ENCODE peak calls at places on chromosomes 13 and 19, in six cellular contexts. J is PC-9, H is MM.1S, L is progenitor cell of endocrine pancreas, T is left lung, O is A549. W is an unnamed sample.

GRCh38 chr19:21593008-21593427 is 87.6 kb downstream of the ZNF429 start:
- DNase-seq in H (no peak), O (no peak), T (no peak), J (no peak), L (no peak), W (no peak)

GRCh38 chr13:40401911-40402776 is 264.3 kb downstream of the FOXO1 start:
- DNase-seq in L (no peak), J (peak), T (peak), H (no peak), O (peak), W (peak)

GRCh38 chr19:34452671-34453253 is 24.6 kb downstream of the UBA2 start:
- DNase-seq in H (no peak), L (no peak), T (no peak), O (no peak), J (no peak), W (peak)

GRCh38 chr19:7391218-7391670 is 42.5 kb downstream of the ARHGEF18 start:
- DNase-seq in H (no peak), T (no peak), O (peak), L (no peak), J (peak), W (peak)

GRCh38 chr13:99988469-99989375 is 7.1 kb downstream of the ZIC2 start:
- DNase-seq in L (no peak), J (no peak), O (no peak), T (no peak), H (no peak), W (no peak)

GRCh38 chr13:103839460-103839859 is 773.2 kb upstream of the SLC10A2 start:
- DNase-seq in J (no peak), H (no peak), L (no peak), T (no peak), O (no peak), W (no peak)

GRCh38 chr13:65592757-65593156 is 1637.4 kb downstream of the PCDH9 start:
- DNase-seq in O (no peak), L (no peak), J (no peak), H (no peak), T (no peak), W (peak)

GRCh38 chr13:30884543-30884942 is 21.5 kb upstream of the MEDAG start:
- DNase-seq in T (no peak), L (no peak), J (no peak), H (no peak), O (no peak), W (no peak)

GRCh38 chr13:63081400-63082014 is 1665.9 kb upstream of the PCDH20 start:
- DNase-seq in J (no peak), L (no peak), O (no peak), T (no peak), H (no peak), W (no peak)

GRCh38 chr13:41985788-41986508 is 25.0 kb upstream of the VWA8 start:
- DNase-seq in L (no peak), O (peak), J (no peak), T (no peak), H (no peak), W (peak)

GRCh38 chr13:41905600-41906254 is 55.2 kb downstream of the VWA8 start:
- DNase-seq in O (peak), H (peak), T (no peak), J (no peak), L (no peak), W (peak)

GRCh38 chr19:20928371-20928770 is 5.3 kb downstream of the ZNF85 start:
- DNase-seq in H (no peak), L (no peak), J (no peak), O (no peak), T (no peak), W (peak)

GRCh38 chr13:104975272-104975671 is 1560.2 kb downstream of the EFNB2 start:
- DNase-seq in O (no peak), L (no peak), J (no peak), H (peak), T (no peak), W (no peak)

GRCh38 chr19:13830761-13831481 is 35.7 kb downstream of the ZSWIM4 start:
- DNase-seq in J (no peak), T (no peak), L (no peak), O (peak), H (no peak), W (peak)

GRCh38 chr13:61463027-61463426 is 47.4 kb upstream of the PCDH20 start:
- DNase-seq in H (no peak), T (no peak), J (no peak), O (no peak), L (no peak), W (no peak)

GRCh38 chr13:110524484-110525254 is 36.9 kb downstream of the RAB20 start:
- DNase-seq in H (peak), J (peak), O (no peak), T (peak), L (no peak), W (no peak)

GRCh38 chr19:15293751-15294505 is 38.4 kb downstream of the BRD4 start:
- DNase-seq in H (peak), T (no peak), L (no peak), O (no peak), J (no peak), W (peak)

GRCh38 chr19:36093687-36094086 is 17.3 kb upstream of the OVOL3 start:
- DNase-seq in O (no peak), L (no peak), T (no peak), J (no peak), H (no peak), W (peak)

DNA sequence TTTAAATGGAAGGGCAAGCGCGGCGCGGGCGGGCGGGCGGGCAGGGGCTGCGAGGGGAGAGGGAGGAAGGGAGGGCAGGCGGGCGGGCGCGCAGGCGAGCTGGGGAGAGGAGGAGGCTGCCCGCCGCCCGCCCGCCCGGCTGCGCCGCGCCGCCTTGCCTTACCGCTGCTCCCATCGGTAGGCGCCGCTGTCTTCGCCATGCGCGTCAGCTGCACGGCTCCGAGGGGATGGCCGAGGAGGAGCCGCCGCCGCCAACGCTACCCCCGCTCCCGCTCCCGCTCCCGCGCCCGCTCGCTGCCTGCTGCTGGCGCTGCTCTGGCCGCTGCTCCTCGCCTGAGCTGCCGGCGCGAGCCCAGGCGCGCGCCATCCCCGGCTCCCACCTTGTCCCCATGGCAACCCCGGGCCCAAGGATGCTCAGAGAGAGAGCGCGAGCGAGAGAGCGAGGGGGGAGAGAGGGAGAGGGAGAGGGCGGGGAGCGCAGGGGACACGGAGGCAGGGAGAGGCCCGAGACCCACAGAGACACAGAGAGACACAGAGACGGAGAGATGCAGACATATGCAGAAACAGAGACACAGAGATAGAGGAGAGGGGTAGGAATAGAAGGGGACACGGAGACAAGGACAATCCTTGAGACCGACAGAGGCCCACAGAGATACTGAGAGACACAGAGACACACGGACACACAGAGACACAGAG is 40.3 kb downstream of the DEDD2 start:
- DNase-seq in T (peak), J (peak), O (peak), L (peak), H (peak), W (peak)
- TF ChIP-seq CTCF in T (peak), J (no peak), O (peak), L (peak), H (peak), W (peak)

GRCh38 chr13:50377726-50378270 is 362.6 kb downstream of the KCNRG start:
- DNase-seq in T (no peak), L (no peak), O (no peak), J (no peak), H (no peak), W (no peak)

GRCh38 chr13:50375792-50376191 is 360.5 kb downstream of the KCNRG start:
- DNase-seq in O (no peak), J (no peak), H (no peak), T (no peak), L (no peak), W (peak)

GRCh38 chr13:50378513-50378970 is 363.3 kb downstream of the KCNRG start:
- DNase-seq in J (no peak), L (no peak), T (no peak), H (no peak), O (no peak), W (no peak)

GRCh38 chr13:50374517-50374916 is 359.3 kb downstream of the KCNRG start:
- DNase-seq in H (no peak), J (no peak), O (no peak), T (no peak), L (no peak), W (no peak)

GRCh38 chr13:50376895-50377575 is 361.8 kb downstream of the KCNRG start:
- DNase-seq in O (no peak), J (no peak), H (no peak), T (no peak), L (no peak), W (no peak)
- TF ChIP-seq CTCF in O (no peak), J (no peak), H (no peak), T (no peak), L (peak), W (no peak)

GRCh38 chr19:38718747-38719543 is 25.3 kb downstream of the CAPN12 start:
- DNase-seq in H (no peak), L (no peak), T (no peak), O (peak), J (peak), W (peak)
- TF ChIP-seq CTCF in H (no peak), L (peak), T (no peak), O (peak), J (no peak), W (peak)

GRCh38 chr19:18349524-18350128 is 9.2 kb downstream of the PGPEP1 start:
- DNase-seq in T (peak), O (peak), H (no peak), J (peak), L (no peak), W (peak)
- TF ChIP-seq CTCF in T (peak), O (peak), H (peak), J (peak), L (peak), W (peak)

DNA sequence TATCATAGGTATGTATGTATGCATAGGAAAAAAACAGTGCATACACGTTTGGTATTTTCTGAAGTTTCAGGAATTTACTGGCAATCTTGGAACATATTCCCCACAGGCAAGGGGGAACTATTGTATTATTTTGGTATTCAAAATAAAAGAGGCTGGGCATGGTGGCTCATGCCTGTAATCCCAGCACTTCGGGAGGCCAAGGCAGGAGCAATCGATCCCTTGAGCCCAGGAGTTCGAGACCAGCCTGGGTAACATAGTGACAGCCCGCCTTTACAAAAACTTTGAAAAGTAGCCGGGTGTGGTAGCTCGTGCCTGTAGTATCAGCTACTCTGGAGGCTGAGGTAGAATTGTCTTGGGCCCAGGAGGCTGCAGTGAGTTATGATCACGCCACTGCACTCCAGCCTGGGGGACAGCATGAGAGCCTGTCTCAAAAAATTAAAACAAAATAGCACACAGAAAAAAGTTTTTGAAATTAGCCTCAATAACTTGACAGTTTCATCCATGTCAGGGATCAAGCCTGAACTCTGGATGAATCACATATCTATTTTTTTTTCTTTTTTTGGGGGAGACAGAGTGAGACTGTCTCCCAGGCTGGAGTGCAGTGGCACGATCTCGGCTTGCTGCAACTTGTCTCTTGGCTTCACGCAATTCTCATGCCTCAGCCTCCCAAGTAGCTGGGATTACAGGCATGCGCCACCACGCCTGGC is 29.1 kb upstream of the HOMER3 start:
- DNase-seq in J (no peak), O (peak), T (no peak), L (no peak), H (no peak), W (no peak)
- TF ChIP-seq CTCF in J (no peak), O (no peak), T (no peak), L (no peak), H (no peak), W (no peak)